ENCODE peak calls at places on chromosomes 7 and 10, in six cellular contexts. K is endothelial cell, V is AG09319, C is sigmoid colon, A is HFFc6, Q is dorsolateral prefrontal cortex. Z is an unnamed sample.

GRCh38 chr7:136923111-136923510 is 54.7 kb downstream of the CHRM2 start:
- DNase-seq in K (no peak), V (peak), C (no peak), A (peak), Q (no peak), Z (no peak)

GRCh38 chr10:49265885-49266284 is 33.1 kb upstream of the C10orf71 start:
- DNase-seq in K (no peak), V (no peak), C (no peak), A (no peak), Q (no peak), Z (no peak)

GRCh38 chr7:141992688-141993087 is 3.0 kb upstream of the MGAM start:
- DNase-seq in K (no peak), V (no peak), C (no peak), A (no peak), Q (no peak), Z (no peak)

GRCh38 chr10:46530249-46531186 is 25.9 kb downstream of the GPRIN2 start:
- DNase-seq in K (no peak), V (no peak), C (peak), A (peak), Q (peak), Z (peak)

GRCh38 chr7:78066599-78066998 is 268.0 kb downstream of the PHTF2 start:
- DNase-seq in K (no peak), V (no peak), C (no peak), A (no peak), Q (no peak), Z (no peak)

GRCh38 chr7:32905175-32905662 is 13.7 kb upstream of the KBTBD2 start:
- DNase-seq in K (peak), V (peak), C (no peak), A (peak), Q (peak), Z (no peak)

GRCh38 chr7:20330176-20330796 is 414 bp upstream of the ITGB8 start:
- DNase-seq in K (peak), V (peak), C (peak), A (peak), Q (peak), Z (peak)

GRCh38 chr7:19665399-19666008 is 43.3 kb downstream of the POLR1F start:
- DNase-seq in K (no peak), V (peak), C (no peak), A (peak), Q (no peak), Z (no peak)

GRCh38 chr10:110141185-110141584 is 66.2 kb upstream of the MXI1 start:
- DNase-seq in K (no peak), V (no peak), C (no peak), A (peak), Q (no peak), Z (no peak)

GRCh38 chr7:112572669-112573301 is 92.0 kb downstream of the LSMEM1 start:
- DNase-seq in K (no peak), V (no peak), C (no peak), A (no peak), Q (no peak), Z (no peak)

GRCh38 chr10:46263831-46264268 is 22.9 kb upstream of the ANTXRL start:
- DNase-seq in K (no peak), V (no peak), C (no peak), A (no peak), Q (no peak), Z (no peak)

GRCh38 chr7:106313456-106313891 is 28.7 kb upstream of the NAMPT start:
- DNase-seq in K (no peak), V (no peak), C (no peak), A (peak), Q (no peak), Z (no peak)

GRCh38 chr7:142771353-142771723 is 568 bp downstream of the PRSS2 start:
- DNase-seq in K (no peak), V (no peak), C (no peak), A (no peak), Q (no peak), Z (no peak)

GRCh38 chr10:23457632-23458417 is 18.9 kb downstream of the OTUD1 start:
- DNase-seq in K (no peak), V (no peak), C (no peak), A (no peak), Q (no peak), Z (no peak)

GRCh38 chr10:120788756-120789155 is 62.4 kb upstream of the WDR11 start:
- DNase-seq in K (no peak), V (no peak), C (no peak), A (no peak), Q (no peak), Z (no peak)

GRCh38 chr10:7165500-7166177 is 245.2 kb downstream of the SFMBT2 start:
- DNase-seq in K (no peak), V (no peak), C (no peak), A (no peak), Q (no peak), Z (no peak)

GRCh38 chr7:26192485-26193087 is 8.0 kb downstream of the HNRNPA2B1 start:
- DNase-seq in K (no peak), V (no peak), C (no peak), A (no peak), Q (no peak), Z (no peak)

GRCh38 chr10:62081322-62081945 is 179.9 kb downstream of the ARID5B start:
- DNase-seq in K (no peak), V (no peak), C (no peak), A (no peak), Q (no peak), Z (no peak)

GRCh38 chr7:83072576-83073517 is 89.8 kb downstream of the PCLO start:
- DNase-seq in K (no peak), V (no peak), C (no peak), A (no peak), Q (no peak), Z (no peak)
- TF ChIP-seq CTCF in K (peak), V (no peak), C (no peak), A (no peak), Q (no peak), Z (peak)

DNA sequence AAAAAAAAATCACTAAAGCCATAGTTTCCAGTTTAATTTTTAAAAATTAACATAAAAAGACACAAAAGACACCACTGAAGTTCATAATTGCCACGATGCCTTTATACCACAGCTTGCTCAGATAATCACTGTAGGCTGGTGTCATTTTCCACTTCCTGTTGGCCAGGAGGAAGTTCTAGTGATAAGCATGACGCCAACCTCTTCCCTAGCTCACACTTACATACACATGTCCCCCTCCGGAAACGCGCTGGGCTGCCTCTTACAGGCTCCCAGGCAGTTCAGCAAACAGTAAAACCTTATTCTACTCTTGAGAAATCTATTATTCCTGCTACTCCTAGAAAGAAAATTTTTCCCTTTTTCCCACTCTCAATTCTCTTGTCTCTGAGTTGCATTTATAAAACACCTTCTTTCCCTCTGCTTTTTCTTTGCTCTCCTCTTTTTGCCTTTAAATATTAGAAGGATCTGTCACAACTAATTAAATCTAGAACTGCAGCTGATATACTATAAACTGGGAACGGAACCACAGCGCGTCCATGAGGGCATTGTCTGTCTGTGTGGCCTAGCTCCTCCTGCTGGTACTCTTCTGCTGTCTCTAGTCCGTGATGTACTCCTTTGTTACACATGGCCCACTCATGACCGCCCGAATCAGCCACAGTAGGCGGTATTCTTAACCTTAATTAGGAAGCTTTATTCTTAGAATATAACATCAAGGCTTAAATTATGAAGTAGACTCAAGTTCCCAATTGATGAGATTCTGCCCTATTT is 664.9 kb downstream of the CNTNAP2 start:
- DNase-seq in K (no peak), V (no peak), C (no peak), A (no peak), Q (no peak), Z (no peak)
- TF ChIP-seq CTCF in K (no peak), V (no peak), C (no peak), A (no peak), Q (no peak), Z (no peak)

GRCh38 chr10:102669206-102670064 is 25.2 kb downstream of the TRIM8 start:
- DNase-seq in K (no peak), V (no peak), C (peak), A (peak), Q (peak), Z (no peak)
- TF ChIP-seq CTCF in K (peak), V (peak), C (no peak), A (peak), Q (peak), Z (peak)

GRCh38 chr7:82164410-82164809 is 279.2 kb downstream of the CACNA2D1 start:
- DNase-seq in K (no peak), V (no peak), C (no peak), A (no peak), Q (no peak), Z (no peak)

GRCh38 chr7:82166666-82167065 is 276.9 kb downstream of the CACNA2D1 start:
- DNase-seq in K (no peak), V (no peak), C (no peak), A (no peak), Q (no peak), Z (no peak)

GRCh38 chr7:82163586-82163985 is 280.0 kb downstream of the CACNA2D1 start:
- DNase-seq in K (no peak), V (no peak), C (no peak), A (no peak), Q (no peak), Z (no peak)

GRCh38 chr7:82167568-82168314 is 275.8 kb downstream of the CACNA2D1 start:
- DNase-seq in K (no peak), V (no peak), C (no peak), A (no peak), Q (no peak), Z (no peak)

DNA sequence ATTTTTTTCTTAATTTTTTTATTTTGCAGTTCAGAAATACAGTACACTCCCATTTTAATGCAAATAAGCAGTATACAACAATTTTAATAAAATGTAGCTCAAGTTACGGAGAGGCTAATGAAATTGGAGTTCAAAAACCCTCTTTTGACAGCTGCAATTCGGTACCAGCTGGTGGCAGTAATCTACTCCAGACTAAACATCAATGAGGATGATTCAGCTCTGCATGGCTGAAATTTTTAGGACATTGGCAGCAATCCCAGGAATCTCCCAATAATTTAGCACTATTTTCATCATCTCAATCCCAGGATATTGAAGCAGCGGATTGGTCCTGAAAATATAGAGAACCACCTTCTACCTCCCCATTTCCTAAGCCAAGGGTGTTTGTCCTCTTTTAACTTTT is 278.8 kb downstream of the CACNA2D1 start:
- DNase-seq in K (no peak), V (peak), C (no peak), A (peak), Q (no peak), Z (no peak)
- TF ChIP-seq CTCF in K (no peak), V (peak), C (peak), A (peak), Q (peak), Z (peak)

GRCh38 chr7:45917658-45918057 is 3.4 kb downstream of the IGFBP3 start:
- DNase-seq in K (peak), V (peak), C (peak), A (peak), Q (peak), Z (no peak)
- TF ChIP-seq CTCF in K (peak), V (peak), C (peak), A (peak), Q (peak), Z (peak)

GRCh38 chr7:23076774-23077173 is 28.8 kb upstream of the KLHL7 start:
- DNase-seq in K (no peak), V (no peak), C (no peak), A (no peak), Q (no peak), Z (no peak)

GRCh38 chr7:23074443-23075244 is 30.9 kb upstream of the KLHL7 start:
- DNase-seq in K (no peak), V (no peak), C (no peak), A (no peak), Q (no peak), Z (no peak)

GRCh38 chr7:23075571-23075970 is 30.0 kb upstream of the KLHL7 start:
- DNase-seq in K (no peak), V (no peak), C (no peak), A (no peak), Q (no peak), Z (no peak)

GRCh38 chr7:23072916-23073315 is 32.7 kb upstream of the KLHL7 start:
- DNase-seq in K (peak), V (no peak), C (no peak), A (no peak), Q (no peak), Z (no peak)

GRCh38 chr7:23072043-23072442 is 33.5 kb upstream of the KLHL7 start:
- DNase-seq in K (no peak), V (no peak), C (no peak), A (peak), Q (no peak), Z (no peak)
- TF ChIP-seq CTCF in K (no peak), V (peak), C (no peak), A (peak), Q (no peak), Z (peak)